ENCODE peak calls at places on chromosomes 3 and 15, in nine cellular contexts. Z, X, W, D, Y, P, H, M and K are unnamed samples.

GRCh38 chr3:70805044-70805732 is 492.8 kb upstream of the MDFIC2 start:
- DNase-seq in Y (no peak), D (peak), X (no peak), H (no peak), Z (no peak), P (no peak), M (no peak), W (no peak), K (no peak)

GRCh38 chr3:37221407-37221806 is 47.0 kb upstream of the LRRFIP2 start:
- DNase-seq in H (peak), P (no peak), D (peak), Z (no peak), Y (no peak), M (peak), X (no peak), W (no peak), K (no peak)

GRCh38 chr15:57340673-57341259 is 35.5 kb upstream of the CGNL1 start:
- DNase-seq in Z (peak), P (no peak), X (no peak), H (peak), Y (no peak), M (peak), D (peak), W (peak), K (no peak)

GRCh38 chr15:68479870-68480269 is 47.9 kb upstream of the ITGA11 start:
- DNase-seq in P (no peak), D (peak), Z (no peak), M (no peak), H (no peak), W (no peak), X (no peak), Y (no peak), K (no peak)

GRCh38 chr15:35692256-35692867 is 146.4 kb upstream of the DPH6 start:
- DNase-seq in Z (no peak), M (no peak), H (no peak), X (no peak), P (no peak), W (no peak), Y (no peak), D (no peak), K (no peak)

GRCh38 chr15:68572921-68573320 is 5.9 kb upstream of the CORO2B start:
- DNase-seq in X (no peak), D (no peak), H (no peak), W (no peak), M (no peak), Z (peak), Y (no peak), P (no peak), K (peak)

GRCh38 chr3:84836961-84837360 is 121.8 kb upstream of the CADM2 start:
- DNase-seq in W (no peak), D (no peak), X (no peak), M (peak), P (peak), Z (peak), Y (no peak), H (no peak), K (no peak)

GRCh38 chr15:76197703-76198455 is 113.4 kb downstream of the ETFA start:
- DNase-seq in W (no peak), Z (peak), D (no peak), M (peak), X (peak), Y (no peak), P (no peak), H (peak), K (peak)

GRCh38 chr15:74193305-74193718 is 9.3 kb downstream of the STRA6 start:
- DNase-seq in M (peak), X (no peak), P (no peak), Z (no peak), H (peak), W (no peak), Y (no peak), D (peak), K (no peak)

GRCh38 chr3:141383555-141384129 is 15.3 kb downstream of the ZBTB38 start:
- DNase-seq in H (no peak), Y (no peak), W (no peak), M (no peak), D (peak), P (no peak), X (no peak), Z (no peak), K (no peak)

GRCh38 chr3:88203537-88204143 is 53.9 kb downstream of the C3orf38 start:
- DNase-seq in X (peak), Y (peak), Z (no peak), P (peak), M (peak), D (peak), H (peak), W (peak), K (no peak)

GRCh38 chr3:151016421-151016820 is 43.9 kb upstream of the CLRN1 start:
- DNase-seq in X (no peak), M (no peak), D (peak), Z (no peak), W (no peak), Y (no peak), P (no peak), H (no peak), K (no peak)

GRCh38 chr15:66633346-66633745 is 67.5 kb upstream of the LCTL start:
- DNase-seq in Y (no peak), M (no peak), W (no peak), P (no peak), D (no peak), X (peak), Z (no peak), H (no peak), K (no peak)

GRCh38 chr3:142888484-142889262 is at the start of gene PCOLCE2:
- DNase-seq in D (no peak), Z (peak), H (peak), W (peak), X (peak), Y (peak), P (peak), M (peak), K (peak)

GRCh38 chr3:114498779-114499370 is 205.0 kb downstream of the TIGIT start:
- DNase-seq in H (peak), W (no peak), M (peak), X (no peak), Z (no peak), Y (peak), D (peak), P (no peak), K (no peak)

GRCh38 chr3:155317211-155317610 is 23.7 kb upstream of the STRIT1 start:
- DNase-seq in D (no peak), M (no peak), Z (no peak), W (no peak), X (no peak), Y (no peak), H (no peak), P (no peak), K (no peak)

GRCh38 chr3:129530331-129530761 is 1.9 kb downstream of the RHO start:
- DNase-seq in X (no peak), D (peak), H (no peak), P (no peak), W (no peak), Z (no peak), Y (no peak), M (no peak), K (no peak)

GRCh38 chr3:15783361-15783969 is 14.3 kb downstream of the ANKRD28 start:
- DNase-seq in Z (no peak), P (no peak), Y (no peak), M (no peak), H (no peak), D (peak), X (no peak), W (no peak), K (no peak)

GRCh38 chr3:119352235-119352634 is 58.1 kb downstream of the ARHGAP31 start:
- DNase-seq in M (no peak), W (no peak), H (no peak), P (no peak), X (no peak), D (peak), Z (no peak), Y (no peak), K (no peak)

GRCh38 chr15:35329521-35329921 is 216.4 kb downstream of the DPH6 start:
- DNase-seq in D (peak), X (no peak), M (no peak), H (no peak), P (no peak), Y (no peak), W (no peak), Z (no peak), K (no peak)

GRCh38 chr3:45994661-45995369 is 809 bp downstream of the FYCO1 start:
- DNase-seq in D (no peak), Y (no peak), X (no peak), P (peak), H (peak), W (no peak), Z (no peak), M (no peak), K (peak)

GRCh38 chr3:21839592-21839991 is 88.6 kb upstream of the ZNF385D start:
- DNase-seq in M (peak), Y (peak), W (no peak), X (no peak), P (no peak), Z (no peak), D (peak), H (no peak), K (no peak)

GRCh38 chr3:65904016-65904415 is 134.7 kb downstream of the MAGI1 start:
- DNase-seq in P (no peak), M (no peak), D (no peak), Z (no peak), X (no peak), Y (no peak), W (no peak), H (no peak), K (no peak)

GRCh38 chr15:63495780-63496179 is 8.6 kb upstream of the USP3 start:
- DNase-seq in H (no peak), Y (no peak), Z (no peak), X (no peak), M (no peak), W (no peak), D (no peak), P (no peak), K (no peak)

GRCh38 chr3:148950806-148951205 is 40.5 kb upstream of the GYG1 start:
- DNase-seq in H (no peak), D (peak), Z (no peak), Y (no peak), W (no peak), X (no peak), P (no peak), M (no peak), K (no peak)

GRCh38 chr15:74815121-74815933 is 2.7 kb downstream of the LMAN1L start:
- DNase-seq in D (no peak), P (peak), X (no peak), H (no peak), Z (no peak), W (no peak), Y (peak), M (peak), K (no peak)

GRCh38 chr3:114887806-114888205 is 259.3 kb downstream of the ZBTB20 start:
- DNase-seq in D (no peak), H (no peak), X (no peak), Z (no peak), W (no peak), Y (no peak), P (no peak), M (no peak), K (no peak)

GRCh38 chr15:33108518-33108917 is 86.0 kb downstream of the FMN1 start:
- DNase-seq in H (no peak), W (no peak), M (no peak), X (no peak), Y (no peak), Z (no peak), P (no peak), D (no peak), K (no peak)

GRCh38 chr3:186220365-186220764 is 111.5 kb upstream of the ETV5 start:
- DNase-seq in X (no peak), D (no peak), H (peak), Y (no peak), Z (no peak), P (no peak), M (peak), W (no peak), K (no peak)

GRCh38 chr3:143237036-143237688 is 117.6 kb downstream of the CHST2 start:
- DNase-seq in Y (no peak), Z (no peak), H (no peak), W (no peak), M (no peak), P (no peak), X (no peak), D (no peak), K (no peak)

GRCh38 chr15:43127752-43128151 is 5.6 kb upstream of the TMEM62 start:
- DNase-seq in D (no peak), W (no peak), Z (no peak), M (no peak), P (no peak), X (no peak), H (no peak), Y (no peak), K (no peak)

GRCh38 chr3:189534546-189534945 is 96.6 kb upstream of the TP63 start:
- DNase-seq in D (no peak), X (no peak), H (no peak), P (no peak), W (no peak), M (no peak), Z (no peak), Y (no peak), K (no peak)

GRCh38 chr3:77456881-77457280 is 417.0 kb downstream of the ROBO2 start:
- DNase-seq in X (no peak), P (no peak), Y (no peak), D (no peak), W (no peak), M (no peak), Z (no peak), H (no peak), K (no peak)

GRCh38 chr3:34863485-34863884 is 775.8 kb upstream of the ARPP21 start:
- DNase-seq in X (no peak), Z (no peak), D (no peak), Y (no peak), H (no peak), W (no peak), P (no peak), M (no peak), K (no peak)

GRCh38 chr3:11832964-11833621 is 13.6 kb downstream of the TAMM41 start:
- DNase-seq in W (peak), D (no peak), Y (no peak), M (no peak), Z (no peak), P (no peak), X (no peak), H (no peak), K (no peak)

GRCh38 chr3:172040976-172041963 is 1.9 kb downstream of the FNDC3B start:
- DNase-seq in X (peak), Z (peak), D (peak), W (peak), H (peak), P (no peak), Y (no peak), M (peak), K (no peak)

GRCh38 chr15:96332854-96333193 is 2.3 kb downstream of the NR2F2 start:
- DNase-seq in Z (no peak), H (no peak), W (no peak), M (no peak), P (no peak), D (no peak), X (no peak), Y (no peak), K (no peak)

GRCh38 chr15:96333194-96334016 is 2.9 kb downstream of the NR2F2 start:
- DNase-seq in X (peak), H (no peak), W (peak), Z (peak), D (no peak), M (no peak), P (peak), Y (no peak), K (no peak)

GRCh38 chr15:96335429-96335807 is 4.9 kb downstream of the NR2F2 start:
- DNase-seq in Y (no peak), W (no peak), P (no peak), M (no peak), D (no peak), X (no peak), H (no peak), Z (no peak), K (no peak)

GRCh38 chr15:96334705-96335428 is 4.4 kb downstream of the NR2F2 start:
- DNase-seq in X (peak), M (no peak), H (no peak), Y (no peak), P (no peak), D (no peak), W (no peak), Z (no peak), K (no peak)

DNA sequence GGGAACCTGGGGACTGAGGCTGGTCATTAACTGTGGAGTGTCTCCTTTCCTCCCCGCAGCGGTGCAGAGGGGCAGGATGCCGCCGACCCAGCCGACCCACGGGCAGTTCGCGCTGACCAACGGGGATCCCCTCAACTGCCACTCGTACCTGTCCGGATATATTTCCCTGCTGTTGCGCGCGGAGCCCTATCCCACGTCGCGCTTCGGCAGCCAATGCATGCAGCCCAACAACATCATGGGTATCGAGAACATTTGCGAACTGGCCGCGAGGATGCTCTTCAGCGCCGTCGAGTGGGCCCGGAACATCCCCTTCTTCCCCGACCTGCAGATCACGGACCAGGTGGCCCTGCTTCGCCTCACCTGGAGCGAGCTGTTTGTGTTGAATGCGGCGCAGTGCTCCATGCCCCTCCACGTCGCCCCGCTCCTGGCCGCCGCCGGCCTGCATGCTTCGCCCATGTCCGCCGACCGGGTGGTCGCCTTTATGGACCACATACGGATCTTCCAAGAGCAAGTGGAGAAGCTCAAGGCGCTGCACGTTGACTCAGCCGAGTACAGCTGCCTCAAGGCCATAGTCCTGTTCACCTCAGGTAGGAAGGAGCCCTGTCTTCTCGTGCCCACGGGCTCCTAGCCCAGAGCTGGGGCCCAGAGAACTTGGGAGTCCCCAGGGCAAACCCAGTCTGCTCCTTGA is 3.7 kb downstream of the NR2F2 start:
- DNase-seq in D (no peak), X (peak), W (no peak), M (no peak), P (no peak), Z (peak), H (no peak), Y (no peak), K (no peak)
- H3K27ac ChIP-seq in D (peak), X (peak), W (peak), M (no peak), P (peak), Z (peak), H (peak), Y (peak), K (peak)

GRCh38 chr3:101381809-101382208 is 61.4 kb upstream of the IMPG2 start:
- DNase-seq in M (no peak), X (no peak), Z (no peak), Y (no peak), W (no peak), D (peak), P (no peak), H (peak), K (no peak)
- TF ChIP-seq CTCF in M (peak), X (peak), Z (peak), Y (peak), W (peak), D (peak), P (no peak), H (peak), K (peak)

GRCh38 chr3:194689493-194689901 is 3.8 kb downstream of the FAM43A start:
- DNase-seq in Z (no peak), X (no peak), H (no peak), M (no peak), P (no peak), W (peak), Y (peak), D (peak), K (peak)
- H3K27ac ChIP-seq in Z (peak), X (no peak), H (peak), M (no peak), P (no peak), W (no peak), Y (peak), D (peak), K (peak)

DNA sequence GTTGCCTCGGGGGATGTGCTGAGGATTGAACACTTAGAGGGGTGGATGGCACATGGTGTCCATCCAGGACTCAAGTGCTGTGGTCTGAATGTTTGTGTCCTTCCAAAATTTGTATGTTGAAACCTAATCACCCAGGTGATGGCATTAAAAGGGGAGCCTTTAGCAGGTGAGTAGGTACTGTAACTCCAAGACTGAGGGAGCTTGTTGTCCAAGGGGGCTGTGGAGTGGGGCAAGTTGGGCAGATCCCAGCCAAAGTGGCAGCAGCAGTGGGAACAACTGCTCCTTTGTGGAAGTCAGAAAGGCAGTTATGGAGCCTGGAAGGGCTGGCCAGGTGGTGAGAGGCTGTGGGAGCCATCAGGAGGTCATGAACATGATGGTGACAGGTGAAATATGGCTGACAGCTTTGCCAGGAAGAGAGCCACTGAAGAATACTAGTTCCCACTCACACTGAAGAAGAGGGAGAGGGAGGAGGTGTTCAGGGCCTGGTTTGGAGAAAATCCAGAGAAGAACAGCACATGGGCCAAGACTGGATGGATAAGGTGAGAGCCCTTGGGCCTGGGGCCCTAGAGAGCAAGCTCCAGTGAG is 385.6 kb downstream of the CACNA2D3 start:
- DNase-seq in W (no peak), P (no peak), D (no peak), H (no peak), M (no peak), Z (no peak), Y (no peak), X (no peak), K (no peak)
- TF ChIP-seq CTCF in W (no peak), P (no peak), D (no peak), H (no peak), M (no peak), Z (no peak), Y (no peak), X (no peak), K (no peak)

GRCh38 chr3:120394343-120394742 is 45.2 kb upstream of the LRRC58 start:
- DNase-seq in M (no peak), W (no peak), H (no peak), Y (no peak), D (no peak), P (no peak), Z (no peak), X (no peak), K (no peak)
- H3K27ac ChIP-seq in M (no peak), W (no peak), H (no peak), Y (no peak), D (no peak), P (no peak), Z (no peak), X (no peak), K (no peak)